ENCODE peak calls at places on chromosomes 13 and 19, in seven cellular contexts. F is tibial artery; V is endodermal cell; H is naive thymus-derived CD4-positive, alpha-beta T cell; L is astrocyte; N is CD4-positive, alpha-beta memory T cell; I is GM23338. M is an unnamed sample. For H3K4me1 and H3K36me3, the result is how much of the 10 kb centered on the place peaks cover.

GRCh38 chr19:35000647-35001501 is 751 bp downstream of the GRAMD1A start:
- DNase-seq in F (no peak), V (peak), H (peak), L (peak), N (peak), I (peak), M (peak)

GRCh38 chr13:113820813-113821651 is 42.8 kb downstream of the GAS6 start:
- DNase-seq in F (peak), V (no peak), H (no peak), L (peak), N (no peak), I (no peak), M (peak)

GRCh38 chr13:38223093-38223492 is 126.6 kb upstream of the UFM1 start:
- DNase-seq in F (no peak), V (peak), H (no peak), L (peak), N (no peak), I (peak), M (no peak)

GRCh38 chr13:99045396-99045795 is 67.5 kb upstream of the DOCK9 start:
- DNase-seq in F (no peak), V (no peak), H (no peak), L (peak), N (no peak), I (no peak), M (no peak)

GRCh38 chr13:53142301-53142700 is 113.7 kb downstream of the OLFM4 start:
- DNase-seq in F (no peak), V (no peak), H (no peak), L (peak), N (no peak), I (no peak), M (no peak)

GRCh38 chr13:68176486-68176885 is 946.4 kb upstream of the PCDH9 start:
- DNase-seq in F (no peak), V (no peak), H (no peak), L (peak), N (no peak), I (no peak), M (no peak)

GRCh38 chr13:113052971-113053370 is 52.6 kb upstream of the F7 start:
- DNase-seq in F (no peak), V (no peak), H (no peak), L (no peak), N (no peak), I (no peak), M (no peak)

GRCh38 chr19:14383556-14383897 is 2.3 kb downstream of the ADGRE5 start:
- DNase-seq in F (no peak), V (no peak), H (no peak), L (no peak), N (no peak), I (no peak), M (no peak)

GRCh38 chr19:35458192-35458591 is 10.1 kb downstream of the FFAR2 start:
- DNase-seq in F (no peak), V (no peak), H (no peak), L (no peak), N (no peak), I (no peak), M (no peak)

GRCh38 chr19:40611096-40611495 is 9.9 kb downstream of the LTBP4 start:
- DNase-seq in F (no peak), V (peak), H (no peak), L (no peak), N (peak), I (no peak), M (peak)

GRCh38 chr19:34135033-34135370 is 37.3 kb upstream of the LSM14A start:
- DNase-seq in F (no peak), V (no peak), H (no peak), L (no peak), N (no peak), I (no peak), M (no peak)

GRCh38 chr19:41499899-41500298 is 56.9 kb downstream of the ERICH4 start:
- DNase-seq in F (no peak), V (no peak), H (no peak), L (no peak), N (no peak), I (no peak), M (no peak)

GRCh38 chr19:1163934-1164683 is 10.0 kb downstream of the SBNO2 start:
- DNase-seq in F (no peak), V (no peak), H (no peak), L (no peak), N (no peak), I (no peak), M (peak)

GRCh38 chr19:45526143-45526542 is 18.9 kb downstream of the VASP start:
- DNase-seq in F (peak), V (peak), H (no peak), L (peak), N (no peak), I (peak), M (peak)

GRCh38 chr19:49488046-49488862 is 846 bp downstream of the RPL13A start:
- DNase-seq in F (no peak), V (peak), H (no peak), L (no peak), N (no peak), I (no peak), M (no peak)

GRCh38 chr19:16136185-16137067 is 7.1 kb upstream of the HSH2D start:
- DNase-seq in F (no peak), V (peak), H (no peak), L (no peak), N (no peak), I (no peak), M (no peak)

GRCh38 chr19:29771708-29772415 is 39.9 kb upstream of the CCNE1 start:
- DNase-seq in F (no peak), V (peak), H (peak), L (peak), N (peak), I (peak), M (peak)

GRCh38 chr13:114318624-114319023 is 4.3 kb downstream of the CHAMP1 start:
- DNase-seq in F (no peak), V (no peak), H (no peak), L (no peak), N (no peak), I (no peak), M (no peak)

GRCh38 chr19:27891411-27891810 is 1321.5 kb downstream of the UQCRFS1 start:
- DNase-seq in F (no peak), V (no peak), H (no peak), L (no peak), N (no peak), I (no peak), M (no peak)

GRCh38 chr13:38636106-38636505 is 50.8 kb upstream of the FREM2 start:
- DNase-seq in F (no peak), V (no peak), H (no peak), L (no peak), N (no peak), I (no peak), M (no peak)

GRCh38 chr13:87889241-87889640 is 218.1 kb downstream of the SLITRK5 start:
- DNase-seq in F (no peak), V (no peak), H (no peak), L (no peak), N (no peak), I (no peak), M (no peak)

GRCh38 chr19:39264306-39265290 is 3.6 kb upstream of the IFNL2 start:
- DNase-seq in F (no peak), V (peak), H (no peak), L (no peak), N (no peak), I (peak), M (no peak)

GRCh38 chr13:98570929-98571372 is 6.0 kb downstream of the STK24 start:
- DNase-seq in F (no peak), V (no peak), H (peak), L (peak), N (peak), I (no peak), M (peak)

GRCh38 chr13:93309886-93310520 is 83.4 kb downstream of the GPC6 start:
- DNase-seq in F (no peak), V (no peak), H (no peak), L (peak), N (no peak), I (no peak), M (no peak)

GRCh38 chr13:49022472-49023144 is 46.9 kb downstream of the FNDC3A start:
- DNase-seq in F (no peak), V (no peak), H (no peak), L (peak), N (no peak), I (no peak), M (no peak)

GRCh38 chr13:32415019-32415418 is 12.9 kb downstream of the N4BP2L1 start:
- DNase-seq in F (no peak), V (peak), H (no peak), L (no peak), N (no peak), I (peak), M (no peak)

GRCh38 chr13:66265446-66265845 is 964.7 kb downstream of the PCDH9 start:
- DNase-seq in F (no peak), V (no peak), H (no peak), L (peak), N (no peak), I (no peak), M (no peak)

GRCh38 chr13:23771966-23772365 is 117.2 kb downstream of the MIPEP start:
- DNase-seq in F (no peak), V (no peak), H (no peak), L (peak), N (no peak), I (no peak), M (no peak)

DNA sequence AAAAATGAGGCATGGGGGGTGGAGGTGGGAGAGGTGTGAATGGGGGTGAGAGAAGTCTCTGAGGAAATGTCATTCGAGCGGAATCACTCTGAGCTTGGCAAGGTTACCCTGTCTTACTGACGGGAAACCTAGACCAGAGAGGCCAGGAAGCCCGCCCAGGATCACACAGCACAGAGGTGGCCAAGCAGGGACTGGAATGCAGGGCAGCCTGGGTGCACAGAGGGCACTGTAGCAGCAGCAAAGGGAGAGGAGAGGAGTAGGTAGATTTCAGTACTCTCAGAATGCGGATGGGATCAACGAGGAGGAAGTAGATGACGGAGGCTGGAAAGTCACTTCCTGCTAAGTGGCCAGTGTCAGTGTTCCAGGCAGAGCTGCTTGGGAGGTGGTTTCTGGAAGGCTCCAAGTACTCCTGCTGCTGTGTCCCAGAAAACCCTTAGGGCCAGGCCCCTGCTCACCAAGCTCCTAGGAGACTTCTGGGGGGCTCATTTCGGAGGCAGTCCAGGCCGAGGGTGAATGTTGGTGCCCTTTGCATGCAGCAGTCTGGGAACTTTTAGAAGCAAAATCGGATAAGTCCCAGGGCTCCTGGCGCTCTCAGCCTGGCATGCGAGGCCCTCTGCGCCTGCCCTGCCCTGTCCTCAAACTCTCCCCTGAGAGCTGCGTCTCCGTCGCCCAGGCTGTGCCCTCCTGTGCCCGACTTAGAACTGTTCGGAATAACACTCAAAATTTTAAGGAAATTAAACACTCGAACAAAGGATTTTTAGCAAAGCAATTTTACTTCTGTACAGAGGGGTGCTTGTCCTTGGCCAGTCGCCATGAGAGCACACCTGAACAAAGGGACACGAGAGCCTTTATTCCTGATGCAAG is 33.5 kb downstream of the DNM2 start:
- DNase-seq in F (no peak), V (no peak), H (no peak), L (no peak), N (no peak), I (peak), M (peak)
- H3K4me1 ChIP-seq in F (under half), V (under half), H (under half), L (under half), N (half or more), I (under half), M (half or more)

GRCh38 chr13:80339578-80339840 is 1.4 kb downstream of the SPRY2 start:
- DNase-seq in F (no peak), V (no peak), H (no peak), L (peak), N (no peak), I (peak), M (no peak)

GRCh38 chr13:80337706-80338105 is 3.2 kb downstream of the SPRY2 start:
- DNase-seq in F (no peak), V (no peak), H (no peak), L (peak), N (no peak), I (no peak), M (no peak)

GRCh38 chr13:80336335-80336734 is 4.6 kb downstream of the SPRY2 start:
- DNase-seq in F (no peak), V (no peak), H (no peak), L (peak), N (no peak), I (no peak), M (no peak)

GRCh38 chr13:80338781-80339577 is 1.9 kb downstream of the SPRY2 start:
- DNase-seq in F (peak), V (peak), H (no peak), L (peak), N (no peak), I (peak), M (peak)

DNA sequence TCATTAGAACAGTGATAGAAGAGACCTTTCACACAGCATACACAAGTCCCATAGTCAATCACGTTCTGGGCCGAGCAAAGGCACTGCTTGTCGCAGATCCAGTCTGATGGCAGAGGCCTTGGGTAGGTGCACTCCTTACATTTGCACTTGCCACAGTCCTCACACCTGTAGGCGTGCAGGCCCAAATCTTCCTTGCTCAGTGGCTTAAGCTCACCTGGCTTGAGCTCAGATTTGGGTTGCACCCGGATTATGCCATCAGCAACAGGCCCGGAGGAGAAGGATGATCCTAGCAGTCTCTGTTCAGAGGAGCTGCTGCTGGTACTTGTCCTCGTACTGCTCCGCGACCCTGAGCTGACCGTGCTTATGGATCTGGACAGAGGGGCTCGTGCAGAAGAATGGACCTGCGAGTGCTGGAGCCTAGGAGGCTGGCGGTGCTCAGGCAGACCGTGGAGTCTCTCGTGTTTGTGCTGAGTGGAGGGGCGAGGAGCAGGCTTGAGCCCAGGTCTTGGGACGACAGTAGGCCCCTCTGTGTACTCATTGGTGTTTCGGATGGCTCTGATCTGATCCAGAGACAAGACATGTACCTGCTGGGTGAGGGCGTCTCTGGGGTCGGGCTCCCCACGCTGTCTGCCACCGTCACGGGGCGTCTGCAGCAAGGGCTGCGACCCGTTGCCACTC is 3.8 kb downstream of the SPRY2 start:
- DNase-seq in F (no peak), V (peak), H (no peak), L (no peak), N (no peak), I (no peak), M (no peak)
- H3K4me3 ChIP-seq in F (peak), V (peak), H (no peak), L (peak), N (no peak), I (peak), M (peak)

GRCh38 chr13:20473888-20474287 is 51.8 kb downstream of the CRYL1 start:
- DNase-seq in F (no peak), V (no peak), H (no peak), L (no peak), N (no peak), I (no peak), M (no peak)

GRCh38 chr13:20473139-20473538 is 52.5 kb downstream of the CRYL1 start:
- DNase-seq in F (no peak), V (no peak), H (no peak), L (no peak), N (no peak), I (no peak), M (no peak)

GRCh38 chr13:20472531-20472930 is 53.1 kb downstream of the CRYL1 start:
- DNase-seq in F (no peak), V (no peak), H (no peak), L (no peak), N (no peak), I (no peak), M (no peak)

GRCh38 chr13:20474515-20474914 is 51.1 kb downstream of the CRYL1 start:
- DNase-seq in F (no peak), V (no peak), H (no peak), L (no peak), N (no peak), I (no peak), M (no peak)

DNA sequence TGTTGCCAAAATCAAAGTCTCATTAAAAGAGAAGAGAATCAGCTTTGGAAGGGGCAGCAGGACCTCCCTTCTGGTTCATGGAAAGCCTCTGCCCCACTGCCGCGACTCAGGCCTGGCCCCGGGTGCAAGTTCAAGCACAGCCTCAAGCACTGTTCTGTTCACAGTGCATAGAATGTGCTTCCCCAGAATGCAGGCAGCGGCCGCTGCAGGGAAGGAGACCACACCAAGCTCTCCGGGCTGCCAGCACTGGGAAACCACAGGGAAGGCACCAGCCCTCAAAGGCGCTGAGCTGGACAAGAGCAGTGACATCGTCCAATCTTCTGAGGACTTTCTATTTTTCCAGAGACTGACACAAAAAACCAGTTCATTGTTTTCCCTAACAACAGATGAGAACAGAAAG is 55.5 kb downstream of the CRYL1 start:
- DNase-seq in F (no peak), V (no peak), H (no peak), L (no peak), N (no peak), I (no peak), M (no peak)
- H3K36me3 ChIP-seq in F (under half), V (under half), H (under half), L (under half), N (under half), I (under half), M (under half)

GRCh38 chr19:18473003-18473705 is 35.2 kb upstream of the ISYNA1 start:
- DNase-seq in F (no peak), V (no peak), H (no peak), L (no peak), N (no peak), I (no peak), M (no peak)
- H3K4me1 ChIP-seq in F (half or more), V (under half), H (half or more), L (under half), N (half or more), I (under half), M (under half)

DNA sequence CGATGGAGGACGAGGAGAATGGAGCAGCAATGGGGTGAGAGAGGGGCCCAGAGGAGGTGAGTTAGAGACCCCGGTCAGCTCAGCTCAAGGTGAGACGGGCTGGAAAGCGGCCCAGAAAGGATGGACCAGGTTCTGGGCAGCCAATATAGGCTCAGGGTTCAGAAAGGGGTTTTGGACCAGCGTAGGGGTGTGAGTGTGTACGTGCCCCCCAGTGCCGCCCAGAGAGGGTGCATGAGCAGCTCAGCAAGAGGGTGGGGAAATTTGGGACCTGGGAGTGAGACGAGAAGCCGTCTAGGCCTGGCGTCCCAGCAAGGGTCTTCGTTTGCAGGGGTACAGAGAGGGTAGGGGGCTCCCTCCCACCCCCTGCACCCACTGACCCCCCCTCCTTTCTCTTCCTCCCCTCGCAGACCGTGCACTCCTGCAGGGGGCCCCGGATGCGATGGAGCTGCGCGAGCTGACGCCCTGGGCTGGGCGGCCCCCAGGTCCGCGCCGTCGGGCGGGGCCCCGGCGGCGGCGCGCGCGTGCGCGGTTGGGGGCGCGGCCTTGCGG is 12.1 kb downstream of the FUT6 start:
- DNase-seq in F (no peak), V (no peak), H (no peak), L (no peak), N (no peak), I (no peak), M (no peak)
- H3K4me3 ChIP-seq in F (peak), V (peak), H (peak), L (peak), N (peak), I (peak), M (peak)

DNA sequence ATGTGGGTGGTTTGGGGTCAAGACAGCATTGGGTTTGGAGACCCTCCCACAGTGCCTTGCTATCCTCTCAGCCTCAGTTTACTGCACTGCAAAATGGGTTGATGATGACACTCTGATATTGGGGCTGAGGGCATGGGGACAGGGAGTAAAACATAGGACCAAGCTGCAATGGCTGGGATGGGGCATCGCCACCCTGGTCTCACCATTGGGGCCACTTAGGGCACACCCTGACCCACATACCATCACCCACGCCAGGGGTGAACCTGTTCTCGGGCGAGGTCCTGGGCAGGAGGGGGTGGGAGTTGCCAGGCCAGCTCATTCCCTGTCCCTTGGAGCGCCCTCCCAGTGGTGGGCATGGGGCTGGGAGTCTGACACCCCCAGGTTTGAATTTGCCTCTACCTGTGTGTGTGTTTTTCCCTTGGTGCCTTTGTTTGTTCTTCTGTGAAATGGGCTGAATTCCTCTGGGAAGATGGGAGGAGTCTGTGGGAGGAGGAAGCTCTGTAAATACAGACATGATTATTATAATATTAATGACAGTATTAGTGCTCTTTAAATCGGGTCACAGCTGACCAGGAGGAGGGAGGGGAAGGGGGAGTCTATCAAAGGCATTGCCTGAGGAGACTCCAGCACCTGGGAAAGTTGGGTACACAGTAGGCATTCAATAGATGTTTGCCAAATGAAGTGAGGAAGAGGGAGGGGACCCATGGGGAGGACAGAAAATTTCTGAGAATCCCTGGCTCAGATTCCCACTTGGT is 2.2 kb upstream of the FCHO1 start:
- DNase-seq in F (no peak), V (no peak), H (no peak), L (no peak), N (no peak), I (no peak), M (no peak)
- H3K36me3 ChIP-seq in F (under half), V (under half), H (under half), L (under half), N (under half), I (under half), M (under half)